ENCODE peak calls at places on chromosomes 2 and 18, in four cellular contexts. V, D, O and L are unnamed samples.

GRCh38 chr18:48944634-48945033 is 6.1 kb downstream of the SMAD7 start:
- DNase-seq in D (no peak), V (no peak), O (no peak), L (no peak)

GRCh38 chr2:226655871-226656270 is 143.7 kb downstream of the IRS1 start:
- DNase-seq in V (no peak), O (peak), D (no peak), L (no peak)

GRCh38 chr18:62102221-62102620 is 84.6 kb downstream of the PIGN start:
- DNase-seq in D (no peak), V (no peak), O (no peak), L (no peak)

GRCh38 chr2:167438206-167438605 is 549.9 kb downstream of the XIRP2 start:
- DNase-seq in V (no peak), D (no peak), O (peak), L (no peak)

GRCh38 chr2:192500550-192501200 is 305.9 kb upstream of the TMEFF2 start:
- DNase-seq in O (peak), D (no peak), V (no peak), L (peak)

GRCh38 chr2:52335727-52336126 is 1303.8 kb upstream of the NRXN1 start:
- DNase-seq in V (no peak), O (peak), D (no peak), L (no peak)

GRCh38 chr2:118881490-118882129 is 34.2 kb upstream of the EN1 start:
- DNase-seq in D (no peak), O (peak), V (no peak), L (peak)

GRCh38 chr2:133377599-133377998 is 190.7 kb downstream of the NCKAP5 start:
- DNase-seq in D (no peak), V (no peak), O (no peak), L (no peak)

GRCh38 chr2:197600306-197600705 is 75.1 kb downstream of the RFTN2 start:
- DNase-seq in V (no peak), D (no peak), O (no peak), L (no peak)

GRCh38 chr2:65452150-65452895 is 19.9 kb upstream of the SPRED2 start:
- DNase-seq in V (no peak), D (no peak), O (peak), L (peak)

GRCh38 chr2:65458999-65459398 is 26.6 kb upstream of the SPRED2 start:
- DNase-seq in D (no peak), O (peak), V (no peak), L (no peak)

GRCh38 chr2:65453916-65454315 is 21.5 kb upstream of the SPRED2 start:
- DNase-seq in V (no peak), D (no peak), O (peak), L (peak)

GRCh38 chr2:65456074-65456473 is 23.7 kb upstream of the SPRED2 start:
- DNase-seq in O (peak), D (no peak), V (no peak), L (peak)

GRCh38 chr2:65456886-65457285 is 24.5 kb upstream of the SPRED2 start:
- DNase-seq in V (no peak), D (no peak), O (no peak), L (no peak)
- TF ChIP-seq CTCF in V (no peak), D (no peak), O (no peak), L (no peak)

DNA sequence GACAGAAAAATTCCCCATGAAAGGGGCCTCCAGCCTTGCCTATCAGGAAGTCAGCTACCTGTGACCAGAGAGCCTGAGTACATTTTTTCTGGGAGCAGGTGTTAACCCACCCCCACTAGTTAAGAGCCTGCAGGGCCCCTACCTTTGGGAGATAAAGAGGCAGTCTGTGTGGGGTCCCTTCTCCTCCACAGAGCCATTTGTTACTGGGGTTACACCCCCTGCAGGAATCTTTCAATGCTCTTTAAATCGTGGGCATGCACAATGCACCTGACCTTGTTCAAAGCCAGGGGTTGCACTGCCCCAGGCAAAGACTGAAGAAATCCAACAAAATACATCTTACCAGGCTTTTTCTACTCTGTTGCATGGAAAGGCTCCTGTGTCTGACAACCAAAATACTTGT is 15.7 kb upstream of the LYPD6 start:
- DNase-seq in V (no peak), O (no peak), D (no peak), L (no peak)
- TF ChIP-seq CTCF in V (no peak), O (no peak), D (no peak), L (no peak)

DNA sequence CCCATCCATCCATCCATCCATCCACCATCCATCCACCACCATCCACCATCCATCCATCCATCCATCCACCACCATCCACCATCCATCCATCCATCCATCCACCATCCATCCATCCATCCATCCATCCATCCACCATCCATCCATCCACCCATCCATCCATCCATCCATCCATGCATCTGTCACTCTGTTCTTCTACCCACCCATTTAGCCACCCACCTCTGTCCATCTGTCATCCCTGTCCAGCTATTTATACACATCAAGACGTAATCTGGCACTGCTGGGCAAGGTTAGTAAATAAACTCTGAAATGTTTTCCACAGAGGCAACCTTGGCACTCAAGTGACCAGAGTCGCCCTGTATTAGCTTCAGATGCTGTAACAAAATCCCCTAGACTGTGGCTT is 120.9 kb downstream of the RTP5 start:
- DNase-seq in V (no peak), O (no peak), D (no peak), L (no peak)
- TF ChIP-seq CTCF in V (no peak), O (no peak), D (no peak), L (no peak)

DNA sequence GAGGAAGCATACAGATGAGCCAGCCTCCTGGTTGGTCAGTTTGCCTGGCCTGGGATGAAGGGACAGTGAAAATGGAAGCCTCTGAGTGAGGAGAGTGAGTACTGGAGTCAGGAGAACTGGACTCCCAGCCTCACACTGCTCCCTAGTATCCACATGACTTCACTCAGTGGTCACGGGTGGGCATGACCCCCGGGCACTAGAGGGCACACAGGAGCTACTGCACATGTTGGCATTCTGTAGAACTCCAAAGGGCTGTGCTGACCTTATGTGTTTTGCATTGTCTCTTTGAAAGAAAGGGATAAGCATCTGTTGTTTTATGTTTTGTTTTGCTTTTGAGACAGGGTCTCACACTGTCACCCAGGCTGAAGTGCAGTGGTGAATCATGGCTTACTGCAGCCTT is 23.7 kb downstream of the NCAPH start:
- DNase-seq in D (no peak), O (no peak), V (no peak), L (no peak)
- TF ChIP-seq CTCF in D (no peak), O (peak), V (no peak), L (peak)

DNA sequence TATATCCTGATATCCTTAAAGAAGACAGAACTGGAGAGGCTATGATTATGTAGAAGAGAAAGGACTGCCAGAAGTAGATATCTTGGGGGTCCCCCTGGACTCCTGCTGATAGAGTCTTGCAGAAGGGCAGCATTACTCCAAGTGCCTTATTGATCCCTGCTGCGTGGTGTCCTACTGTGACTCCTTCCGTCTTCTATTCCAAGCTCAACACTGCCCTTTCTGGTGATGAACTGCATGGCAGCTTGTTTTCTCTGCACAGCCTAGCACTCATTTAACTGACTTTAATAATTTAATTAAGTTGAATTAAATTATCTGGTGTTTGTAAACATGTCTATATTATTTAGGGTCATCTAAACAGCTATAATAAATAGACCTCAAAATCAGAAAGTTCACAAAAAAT is 194.1 kb upstream of the DSEL start:
- DNase-seq in V (no peak), O (peak), D (no peak), L (no peak)
- TF ChIP-seq CTCF in V (no peak), O (no peak), D (no peak), L (no peak)

GRCh38 chr2:157178865-157179264 is 78.6 kb upstream of the GALNT5 start:
- DNase-seq in O (no peak), V (no peak), D (no peak), L (no peak)
- TF ChIP-seq CTCF in O (no peak), V (no peak), D (no peak), L (no peak)

GRCh38 chr2:206232287-206233035 is 42.0 kb upstream of the ZDBF2 start:
- DNase-seq in V (no peak), O (no peak), D (no peak), L (no peak)
- TF ChIP-seq CTCF in V (no peak), O (no peak), D (no peak), L (no peak)